ENCODE peak calls at places on chromosomes 7 and 10, in eight cellular contexts. Q is heart left ventricle, P is aorta, S is Panc1, H is thoracic aorta, F is right lobe of liver, O is gastrocnemius medialis, W is upper lobe of right lung. T is an unnamed sample. For H3K4me1, the result is how much of the 10 kb centered on the place peaks cover.

GRCh38 chr10:93560541-93560940 is 5.9 kb upstream of the FFAR4 start:
- ATAC-seq in Q (no peak), P (peak), S (no peak), H (no peak), F (no peak), O (no peak), W (no peak), T (no peak)

GRCh38 chr7:127983804-127984332 is 47.4 kb downstream of the LRRC4 start:
- ATAC-seq in Q (peak), P (no peak), S (peak), H (no peak), F (no peak), O (no peak), W (peak), T (no peak)

GRCh38 chr10:3757638-3758490 is 27.1 kb downstream of the KLF6 start:
- ATAC-seq in Q (no peak), P (no peak), S (peak), H (no peak), F (peak), O (no peak), W (no peak), T (no peak)

GRCh38 chr7:46444266-46444665 is 523.2 kb upstream of the IGFBP3 start:
- ATAC-seq in Q (no peak), P (no peak), S (no peak), H (no peak), F (no peak), O (no peak), W (no peak), T (no peak)

GRCh38 chr7:121313793-121314676 is 14.8 kb upstream of the WNT16 start:
- ATAC-seq in Q (no peak), P (no peak), S (no peak), H (no peak), F (peak), O (no peak), W (no peak), T (no peak)

GRCh38 chr7:157320607-157320979 is 16.2 kb upstream of the DNAJB6 start:
- ATAC-seq in Q (peak), P (no peak), S (no peak), H (no peak), F (no peak), O (peak), W (no peak), T (peak)

GRCh38 chr10:83373659-83374058 is 765.6 kb upstream of the GHITM start:
- ATAC-seq in Q (peak), P (no peak), S (no peak), H (no peak), F (peak), O (no peak), W (peak), T (no peak)

GRCh38 chr7:55912748-55913158 is 25.5 kb downstream of the ZNF713 start:
- ATAC-seq in Q (no peak), P (no peak), S (no peak), H (no peak), F (no peak), O (no peak), W (no peak), T (no peak)

GRCh38 chr10:73941300-73941699 is 30.4 kb downstream of the PLAU start:
- ATAC-seq in Q (no peak), P (no peak), S (peak), H (no peak), F (no peak), O (peak), W (no peak), T (no peak)

GRCh38 chr10:133457100-133457841 is 3.5 kb downstream of the SCART1 start:
- ATAC-seq in Q (no peak), P (no peak), S (peak), H (no peak), F (no peak), O (no peak), W (no peak), T (no peak)

GRCh38 chr7:156932006-156932405 is 17.5 kb upstream of the NOM1 start:
- ATAC-seq in Q (no peak), P (no peak), S (no peak), H (no peak), F (peak), O (peak), W (no peak), T (no peak)

GRCh38 chr10:91360434-91360833 is 49.7 kb upstream of the HECTD2 start:
- ATAC-seq in Q (no peak), P (no peak), S (no peak), H (no peak), F (no peak), O (no peak), W (no peak), T (no peak)

GRCh38 chr7:155298288-155298833 is 683 bp downstream of the INSIG1 start:
- ATAC-seq in Q (no peak), P (peak), S (no peak), H (no peak), F (no peak), O (peak), W (no peak), T (no peak)

GRCh38 chr10:78543026-78543748 is 509.5 kb downstream of the RPS24 start:
- ATAC-seq in Q (peak), P (peak), S (no peak), H (no peak), F (no peak), O (peak), W (no peak), T (peak)

GRCh38 chr10:8048281-8049008 is 6.0 kb upstream of the GATA3 start:
- ATAC-seq in Q (no peak), P (no peak), S (no peak), H (no peak), F (no peak), O (no peak), W (no peak), T (peak)

GRCh38 chr10:29600821-29601220 is 34.0 kb downstream of the SVIL start:
- ATAC-seq in Q (no peak), P (no peak), S (no peak), H (no peak), F (no peak), O (no peak), W (no peak), T (no peak)
- H3K4me1 ChIP-seq in Q (half or more), P (under half), S (under half), H (under half), F (under half), O (half or more), W (under half), T (half or more)

DNA sequence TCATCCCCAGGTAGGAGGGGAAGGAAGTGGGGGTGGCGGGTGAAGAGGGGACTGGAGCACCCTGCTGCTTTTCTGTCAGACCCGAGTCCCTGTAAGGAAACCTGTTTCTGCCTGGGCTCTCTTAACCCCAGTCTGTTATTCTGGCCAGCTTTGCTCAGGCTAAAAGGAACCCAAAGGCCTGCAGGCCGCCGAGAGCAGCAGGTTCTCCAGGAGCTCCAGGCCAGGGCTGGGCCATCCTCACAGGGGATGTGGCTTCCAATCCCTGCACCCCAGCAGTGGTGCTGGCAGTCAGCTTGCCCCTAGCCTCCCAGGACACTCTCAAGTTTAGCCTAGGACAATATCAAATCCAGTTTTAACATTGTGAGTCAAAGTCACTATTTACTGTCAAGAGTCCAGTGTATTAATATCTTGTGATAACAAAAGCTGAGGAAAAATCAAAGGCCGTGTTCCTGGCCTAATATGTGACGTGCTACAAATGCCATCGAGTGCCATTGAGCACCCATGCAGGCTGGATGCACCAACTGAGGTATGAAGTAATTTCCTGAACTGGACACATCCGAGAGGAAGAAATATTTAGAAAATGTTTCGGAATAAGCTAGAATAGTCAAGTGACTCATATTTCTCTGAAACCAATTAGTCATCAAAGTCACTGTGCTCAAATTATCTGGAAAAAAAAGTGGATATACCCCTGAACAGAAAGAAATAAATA is 7.0 kb downstream of the PKD1L1 start:
- ATAC-seq in Q (peak), P (no peak), S (no peak), H (peak), F (peak), O (peak), W (peak), T (peak)
- H3K27ac ChIP-seq in Q (peak), P (peak), S (peak), H (peak), F (peak), O (peak), W (peak), T (peak)

GRCh38 chr7:17370901-17371550 is 72.6 kb downstream of the AHR start:
- ATAC-seq in Q (no peak), P (no peak), S (no peak), H (no peak), F (no peak), O (no peak), W (no peak), T (peak)
- H3K4me3 ChIP-seq in Q (no peak), P (no peak), S (no peak), H (no peak), F (no peak), O (no peak), W (no peak), T (no peak)

DNA sequence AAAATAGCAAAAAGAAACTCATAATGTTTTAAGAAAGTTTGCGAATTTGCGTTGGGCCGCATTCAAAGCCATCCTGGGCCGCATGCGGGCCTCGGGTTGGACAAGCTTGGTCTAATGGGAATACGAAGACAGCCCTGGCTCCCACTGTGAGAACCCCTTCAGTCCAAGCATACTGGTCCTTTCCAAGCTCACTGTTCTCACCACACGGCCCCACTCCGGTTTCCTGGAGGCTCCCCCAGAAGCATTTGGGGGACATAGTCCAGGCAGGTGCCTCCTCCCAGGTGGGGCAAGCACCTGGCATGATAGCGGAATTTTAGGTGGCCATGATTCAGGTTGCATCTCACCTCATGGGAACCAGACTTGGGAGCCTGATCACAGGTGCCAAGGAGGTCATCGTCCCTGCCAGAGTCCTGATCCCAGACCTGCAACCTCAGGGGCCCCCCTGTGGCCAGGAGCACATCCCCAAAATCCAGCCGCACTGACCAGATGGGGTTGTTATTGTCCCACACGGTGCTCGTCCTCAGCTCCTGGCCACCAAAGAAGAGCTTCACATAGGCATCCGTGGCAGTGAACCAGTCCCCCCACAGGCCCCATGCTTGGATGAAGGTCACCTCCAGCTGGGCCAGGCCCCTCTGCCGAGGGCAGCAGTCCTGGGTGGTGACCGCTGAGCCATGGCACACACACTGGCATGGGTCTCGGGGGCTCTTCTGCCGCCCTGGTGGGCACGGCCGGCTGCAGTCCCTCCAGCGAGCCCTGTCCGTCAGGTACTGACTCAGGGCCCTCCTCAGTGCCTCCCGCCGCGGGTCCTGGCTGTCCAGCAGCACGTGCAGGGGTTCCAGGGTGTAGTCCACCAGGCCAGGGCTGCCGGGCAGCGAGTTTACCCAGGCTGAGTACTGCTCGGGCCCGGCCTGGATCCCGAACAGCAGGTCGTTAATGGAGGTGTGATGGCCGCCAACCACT is 4.4 kb downstream of the PRF1 start:
- ATAC-seq in Q (no peak), P (no peak), S (no peak), H (no peak), F (no peak), O (no peak), W (no peak), T (no peak)
- H3K4me1 ChIP-seq in Q (under half), P (under half), S (under half), H (under half), F (under half), O (under half), W (under half), T (under half)

GRCh38 chr10:122126763-122127659 is 138.0 kb downstream of the TACC2 start:
- ATAC-seq in Q (peak), P (peak), S (peak), H (peak), F (peak), O (peak), W (peak), T (peak)
- H3K27ac ChIP-seq in Q (peak), P (peak), S (peak), H (peak), F (no peak), O (peak), W (peak), T (peak)

T was measured in gastroesophageal sphincter.